ENCODE peak calls at places on chromosomes 5 and 9, in seven cellular contexts. A, U, J, H, D, G and P are unnamed samples. For H3K4me1, the result is how much of the 10 kb centered on the place peaks cover.

GRCh38 chr9:91421987-91422765 is 1.5 kb downstream of the NFIL3 start:
- DNase-seq in A (peak), U (peak), J (no peak), H (no peak), D (no peak), G (no peak), P (no peak)

GRCh38 chr9:105205787-105206511 is 38.5 kb upstream of the SLC44A1 start:
- DNase-seq in A (no peak), U (peak), J (peak), H (no peak), D (no peak), G (no peak), P (peak)

GRCh38 chr5:172564187-172564586 is 76.9 kb upstream of the NEURL1B start:
- DNase-seq in A (no peak), U (no peak), J (no peak), H (no peak), D (no peak), G (no peak), P (no peak)

GRCh38 chr5:180802325-180803180 is at the start of gene MGAT1:
- DNase-seq in A (peak), U (peak), J (peak), H (peak), D (peak), G (peak), P (peak)

GRCh38 chr5:169083394-169084018 is 217.4 kb downstream of the SLIT3 start:
- DNase-seq in A (no peak), U (no peak), J (no peak), H (no peak), D (no peak), G (no peak), P (no peak)

GRCh38 chr5:173279166-173279565 is 44.2 kb upstream of the NKX2-5 start:
- DNase-seq in A (no peak), U (no peak), J (no peak), H (no peak), D (no peak), G (no peak), P (no peak)

GRCh38 chr9:124663046-124663961 is 107.8 kb downstream of the NR6A1 start:
- DNase-seq in A (no peak), U (no peak), J (no peak), H (no peak), D (no peak), G (no peak), P (no peak)

GRCh38 chr9:5843450-5844249 is 10.7 kb upstream of the ERMP1 start:
- DNase-seq in A (no peak), U (no peak), J (no peak), H (no peak), D (no peak), G (no peak), P (no peak)

GRCh38 chr9:121478816-121479676 is 20.6 kb downstream of the GGTA1 start:
- DNase-seq in A (no peak), U (no peak), J (no peak), H (no peak), D (no peak), G (no peak), P (no peak)

GRCh38 chr9:7185612-7186011 is 427.8 kb downstream of the KDM4C start:
- DNase-seq in A (no peak), U (no peak), J (no peak), H (no peak), D (no peak), G (no peak), P (no peak)

GRCh38 chr9:107174441-107174840 is 108.6 kb upstream of the RAD23B start:
- DNase-seq in A (no peak), U (peak), J (no peak), H (no peak), D (no peak), G (no peak), P (no peak)

GRCh38 chr9:107176701-107177100 is 106.4 kb upstream of the RAD23B start:
- DNase-seq in A (no peak), U (peak), J (no peak), H (no peak), D (no peak), G (no peak), P (no peak)

GRCh38 chr9:107175039-107175438 is 108.0 kb upstream of the RAD23B start:
- DNase-seq in A (no peak), U (peak), J (no peak), H (no peak), D (no peak), G (no peak), P (no peak)

GRCh38 chr9:107177243-107177839 is 105.7 kb upstream of the RAD23B start:
- DNase-seq in A (no peak), U (no peak), J (no peak), H (no peak), D (no peak), G (no peak), P (no peak)

GRCh38 chr9:107175826-107176500 is 107.1 kb upstream of the RAD23B start:
- DNase-seq in A (no peak), U (peak), J (no peak), H (no peak), D (no peak), G (no peak), P (no peak)
- H3K4me3 ChIP-seq in A (no peak), U (no peak), J (no peak), H (no peak), D (no peak), G (no peak), P (no peak)

GRCh38 chr9:136695435-136695895 is 8.2 kb upstream of the AGPAT2 start:
- DNase-seq in A (no peak), U (no peak), J (no peak), H (no peak), D (peak), G (no peak), P (no peak)

GRCh38 chr9:136694163-136694864 is 7.1 kb upstream of the AGPAT2 start:
- DNase-seq in A (peak), U (peak), J (peak), H (no peak), D (peak), G (no peak), P (peak)

GRCh38 chr9:136695955-136696354 is 8.7 kb upstream of the AGPAT2 start:
- DNase-seq in A (no peak), U (no peak), J (peak), H (no peak), D (peak), G (no peak), P (no peak)

GRCh38 chr9:136693490-136694162 is 6.4 kb upstream of the AGPAT2 start:
- DNase-seq in A (no peak), U (peak), J (peak), H (no peak), D (peak), G (no peak), P (no peak)

DNA sequence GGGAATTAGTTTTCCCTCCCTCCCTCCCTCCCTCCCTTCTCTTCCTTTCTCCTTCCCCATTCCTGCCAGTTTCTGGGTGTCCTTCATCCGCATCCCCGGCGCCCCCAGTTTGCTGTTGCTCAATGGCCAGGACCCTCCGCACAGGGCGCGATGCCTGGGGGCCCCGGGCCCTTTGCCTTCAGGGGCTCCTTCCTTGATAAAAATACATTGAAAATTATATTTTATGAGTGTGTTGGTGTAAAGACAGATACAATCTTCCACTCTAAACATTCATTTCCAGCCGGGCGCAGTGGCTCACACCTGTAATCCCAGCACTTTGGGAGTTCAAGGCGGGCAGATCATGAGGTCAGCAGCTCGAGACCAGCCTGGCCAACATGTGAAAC is 7.6 kb upstream of the AGPAT2 start:
- DNase-seq in A (no peak), U (no peak), J (no peak), H (no peak), D (no peak), G (no peak), P (no peak)
- H3K4me1 ChIP-seq in A (under half), U (under half), J (under half), H (under half), D (under half), G (under half), P (under half)

GRCh38 chr5:68217476-68217984 is 2.0 kb downstream of the PIK3R1 start:
- DNase-seq in A (no peak), U (no peak), J (no peak), H (no peak), D (no peak), G (no peak), P (no peak)
- H3K4me3 ChIP-seq in A (peak), U (peak), J (peak), H (peak), D (peak), G (peak), P (peak)

DNA sequence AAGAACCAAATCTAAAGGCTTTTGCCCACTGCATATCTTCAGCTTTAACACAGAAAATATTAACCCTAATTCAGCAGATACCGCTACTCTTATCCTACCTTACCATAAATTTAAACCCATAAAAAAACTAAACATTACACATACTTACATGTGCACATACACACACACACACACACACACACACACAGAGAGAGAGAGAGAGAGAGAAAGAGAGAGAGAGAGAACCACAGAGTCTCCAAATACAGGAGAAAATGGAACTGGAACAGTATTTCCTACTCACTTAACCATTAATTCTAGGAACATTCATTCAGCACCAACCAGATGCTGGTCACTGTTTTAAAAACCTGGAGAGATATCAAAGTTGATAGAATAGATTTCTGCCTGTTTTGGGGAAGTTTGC is 53.7 kb downstream of the EFNA5 start:
- DNase-seq in A (no peak), U (no peak), J (no peak), H (no peak), D (no peak), G (no peak), P (no peak)
- H3K4me1 ChIP-seq in A (under half), U (under half), J (under half), H (under half), D (under half), G (under half), P (under half)

GRCh38 chr5:90409318-90410177 is at the start of gene CETN3:
- DNase-seq in A (peak), U (peak), J (peak), H (peak), D (peak), G (peak), P (peak)

GRCh38 chr5:90406466-90406865 is 3.1 kb downstream of the CETN3 start:
- DNase-seq in A (no peak), U (no peak), J (no peak), H (no peak), D (no peak), G (no peak), P (no peak)

GRCh38 chr5:90410178-90410762 is 714 bp upstream of the CETN3 start:
- DNase-seq in A (no peak), U (no peak), J (no peak), H (peak), D (no peak), G (peak), P (no peak)

DNA sequence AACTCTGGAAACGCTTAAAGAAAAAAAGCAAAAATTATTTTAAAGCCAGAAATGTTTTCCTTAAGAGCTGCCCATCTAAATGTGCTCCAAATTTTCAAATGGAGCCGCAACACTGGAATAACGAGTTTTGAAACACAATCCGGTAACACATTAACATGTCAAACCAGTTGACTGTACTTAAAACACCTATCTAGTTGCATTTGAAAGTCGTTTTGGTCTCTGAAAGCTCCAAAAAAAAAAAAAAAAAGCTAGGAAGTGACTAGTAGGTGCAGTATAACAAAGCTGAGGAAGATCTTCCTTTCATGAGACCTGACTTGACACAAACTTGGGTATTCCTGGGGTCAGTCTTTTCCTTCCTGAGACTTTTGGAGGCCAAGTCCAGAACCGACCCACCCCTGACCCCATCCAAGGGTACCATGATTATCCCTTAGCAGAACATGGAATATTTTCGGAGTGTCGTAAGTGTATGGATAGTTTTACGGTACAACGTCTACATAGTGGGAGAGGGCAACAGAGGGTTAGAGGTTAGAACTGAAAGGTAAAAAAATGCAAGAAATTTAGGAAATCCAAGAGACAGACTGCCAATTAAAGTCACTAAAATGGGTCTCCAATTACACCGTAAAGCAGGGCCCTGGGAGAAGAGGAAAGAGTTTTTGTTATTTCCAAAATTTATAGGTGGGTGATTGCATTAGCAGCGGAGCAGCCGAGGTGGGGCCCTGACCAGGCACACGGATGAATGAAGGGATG is 812 bp downstream of the CETN3 start:
- DNase-seq in A (peak), U (no peak), J (no peak), H (peak), D (no peak), G (no peak), P (no peak)
- H3K4me3 ChIP-seq in A (peak), U (peak), J (peak), H (peak), D (peak), G (peak), P (peak)

DNA sequence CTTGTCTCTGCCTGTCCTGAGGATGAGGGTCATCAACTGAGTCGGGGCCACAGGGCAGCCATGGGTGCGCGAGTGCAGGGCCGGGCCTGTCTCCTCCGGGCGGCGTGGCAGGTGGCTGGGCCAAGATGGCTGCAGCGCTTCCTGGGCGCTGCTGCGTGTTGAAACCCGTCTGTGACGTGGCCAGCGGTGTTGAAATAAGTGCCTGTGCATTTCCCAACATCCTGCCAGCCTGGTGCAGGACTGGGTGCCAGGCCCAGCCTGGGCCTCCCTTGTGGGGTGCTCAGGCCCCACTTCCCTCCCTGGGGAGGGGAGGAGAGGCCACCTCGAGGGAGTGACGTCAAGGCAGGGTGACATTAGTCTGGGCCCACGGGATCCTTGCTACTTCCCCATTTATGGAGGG is 45.5 kb downstream of the RXRA start:
- DNase-seq in A (no peak), U (peak), J (no peak), H (no peak), D (peak), G (no peak), P (peak)
- H3K4me1 ChIP-seq in A (under half), U (half or more), J (half or more), H (under half), D (half or more), G (under half), P (half or more)